ENCODE peak calls at places on chromosomes 7 and 10, in five cellular contexts. L, A, M, C and G are unnamed samples.

GRCh38 chr7:80429186-80429585 is 82.7 kb downstream of the GNAT3 start:
- DNase-seq in A (no peak), M (peak), C (no peak), L (no peak), G (no peak)

GRCh38 chr7:101814996-101815825 is 2.2 kb upstream of the CUX1 start:
- DNase-seq in L (no peak), M (peak), C (no peak), A (no peak), G (peak)

GRCh38 chr7:42843209-42843800 is 68.6 kb downstream of the C7orf25 start:
- DNase-seq in C (no peak), L (peak), A (peak), M (peak), G (peak)

GRCh38 chr7:90210475-90210874 is 1.1 kb upstream of the STEAP2 start:
- DNase-seq in C (no peak), L (no peak), A (no peak), M (no peak), G (no peak)

GRCh38 chr7:121385056-121385799 is 10.9 kb downstream of the FAM3C start:
- DNase-seq in A (no peak), C (no peak), L (no peak), M (no peak), G (no peak)

GRCh38 chr10:124735491-124736286 is 8.5 kb downstream of the FAM53B start:
- DNase-seq in C (no peak), M (no peak), L (no peak), A (no peak), G (no peak)

GRCh38 chr7:143422033-143422432 is 13.4 kb upstream of the EPHA1 start:
- DNase-seq in M (no peak), A (no peak), C (no peak), L (no peak), G (no peak)

GRCh38 chr7:29565982-29566746 is 2.5 kb downstream of the PRR15 start:
- DNase-seq in C (no peak), A (no peak), M (no peak), L (no peak), G (no peak)

GRCh38 chr7:7799138-7799537 is 80.7 kb upstream of the RPA3 start:
- DNase-seq in A (peak), M (peak), L (peak), C (no peak), G (no peak)

GRCh38 chr10:59240581-59241183 is 64.2 kb downstream of the PHYHIPL start:
- DNase-seq in C (peak), L (peak), M (peak), A (peak), G (peak)

GRCh38 chr10:76086571-76087260 is 655.3 kb downstream of the LRMDA start:
- DNase-seq in C (peak), A (peak), M (peak), L (peak), G (peak)

GRCh38 chr10:116082211-116082610 is 190.8 kb downstream of the GFRA1 start:
- DNase-seq in A (no peak), C (no peak), L (no peak), M (peak), G (no peak)

GRCh38 chr10:116080553-116080952 is 192.5 kb downstream of the GFRA1 start:
- DNase-seq in L (no peak), M (peak), C (no peak), A (peak), G (no peak)

GRCh38 chr10:116076616-116077015 is 196.4 kb downstream of the GFRA1 start:
- DNase-seq in M (no peak), A (no peak), C (no peak), L (peak), G (no peak)

GRCh38 chr10:116082762-116083161 is 190.2 kb downstream of the GFRA1 start:
- DNase-seq in M (no peak), L (no peak), A (no peak), C (no peak), G (no peak)

DNA sequence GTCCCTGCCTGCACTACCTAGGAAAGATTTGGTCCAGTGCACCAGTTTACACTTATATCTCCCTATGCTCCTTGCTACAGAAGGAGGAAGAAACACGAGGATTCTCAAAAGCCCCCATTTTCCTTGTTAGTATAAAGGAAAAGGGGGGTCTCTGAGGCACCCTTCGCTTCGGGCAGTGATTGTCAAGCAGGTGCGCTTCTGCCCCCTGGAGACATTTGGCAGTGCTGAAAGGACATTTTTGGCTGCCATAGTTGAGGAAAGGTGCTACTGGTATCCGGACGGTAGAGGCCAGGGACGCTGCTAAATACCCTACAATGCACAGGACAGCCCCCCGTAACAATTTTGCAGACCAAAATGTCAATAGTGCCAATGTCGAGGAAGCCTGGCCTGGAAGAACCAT is 193.7 kb downstream of the GFRA1 start:
- DNase-seq in M (no peak), A (no peak), C (no peak), L (no peak), G (no peak)
- TF ChIP-seq CTCF in M (no peak), A (no peak), C (no peak), L (no peak), G (no peak)

DNA sequence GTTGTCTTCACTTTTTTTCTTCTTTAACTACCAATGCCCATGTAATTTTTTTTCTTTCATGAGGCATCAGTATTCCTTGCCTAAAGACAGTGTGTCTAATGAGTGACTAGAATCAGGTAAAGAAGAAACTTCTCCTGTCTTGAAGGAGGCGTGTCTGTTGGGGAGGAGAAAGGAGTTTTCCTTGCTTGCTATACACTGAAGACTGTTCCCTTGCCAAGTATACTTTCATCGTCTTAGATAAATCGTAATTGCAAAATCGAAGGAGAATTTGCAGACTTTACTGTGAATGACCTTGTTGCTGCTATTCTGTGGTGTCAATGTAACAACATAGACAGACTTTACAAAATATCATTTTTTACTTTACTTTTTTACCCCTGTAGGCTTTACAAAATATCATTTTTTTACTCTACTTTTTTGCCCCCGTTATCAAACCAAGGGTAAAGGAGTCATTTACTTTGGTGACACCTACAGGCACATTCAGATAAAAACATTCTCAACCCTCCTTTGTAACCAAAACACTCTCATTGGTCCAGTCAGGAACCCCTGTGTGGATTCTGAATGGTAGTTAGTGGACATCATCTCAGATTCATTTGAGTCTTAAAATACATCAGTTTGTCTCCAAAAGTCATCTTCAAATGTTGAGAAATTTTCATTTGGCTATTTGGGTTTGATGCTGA is 232.4 kb downstream of the AHR start:
- DNase-seq in A (peak), C (no peak), L (no peak), M (peak), G (peak)
- TF ChIP-seq CTCF in A (peak), C (no peak), L (peak), M (peak), G (no peak)

GRCh38 chr7:48101880-48102448 is 12.9 kb downstream of the UPP1 start:
- DNase-seq in L (no peak), A (no peak), M (no peak), C (no peak), G (no peak)
- TF ChIP-seq CTCF in L (peak), A (peak), M (no peak), C (peak), G (peak)

GRCh38 chr7:106781007-106781406 is 84.1 kb upstream of the PIK3CG start:
- DNase-seq in C (no peak), L (no peak), M (no peak), A (no peak), G (no peak)

GRCh38 chr7:106778656-106779250 is 86.3 kb upstream of the PIK3CG start:
- DNase-seq in L (peak), A (no peak), C (no peak), M (peak), G (no peak)

GRCh38 chr7:106777666-106778299 is 87.3 kb upstream of the PIK3CG start:
- DNase-seq in C (no peak), M (no peak), A (no peak), L (no peak), G (no peak)

GRCh38 chr7:106781828-106782544 is 83.1 kb upstream of the PIK3CG start:
- DNase-seq in M (no peak), A (no peak), L (no peak), C (no peak), G (no peak)

DNA sequence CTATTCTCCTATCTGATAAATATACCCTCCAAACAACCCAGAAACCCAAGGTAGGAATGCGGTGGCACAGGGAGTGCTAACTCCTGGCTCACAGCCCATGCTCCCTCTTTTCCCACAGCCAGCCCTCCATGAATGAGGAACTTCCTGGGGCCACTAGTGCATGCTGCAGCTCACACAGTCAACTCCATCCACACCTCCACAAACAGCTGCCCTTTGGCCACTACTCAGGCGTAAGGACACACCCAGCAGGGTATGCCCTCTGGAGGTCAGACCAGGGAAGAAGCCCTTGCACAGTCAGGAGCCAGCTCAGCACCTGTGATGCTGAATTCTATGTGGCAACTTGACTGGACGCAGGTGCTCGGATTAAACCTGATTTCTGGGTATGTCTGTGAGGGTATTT is 85.2 kb upstream of the PIK3CG start:
- DNase-seq in M (no peak), C (no peak), A (no peak), L (no peak), G (no peak)
- TF ChIP-seq CTCF in M (no peak), C (peak), A (no peak), L (no peak), G (peak)

GRCh38 chr10:133257489-133258065 is 19.1 kb downstream of the ADAM8 start:
- DNase-seq in M (no peak), C (no peak), A (peak), L (peak), G (peak)
- TF ChIP-seq CTCF in M (no peak), C (peak), A (peak), L (peak), G (peak)

GRCh38 chr7:50594136-50594535 is 28.9 kb upstream of the DDC start:
- DNase-seq in C (no peak), M (no peak), A (no peak), L (no peak), G (no peak)

GRCh38 chr7:50592940-50593339 is 27.7 kb upstream of the DDC start:
- DNase-seq in L (no peak), M (no peak), A (no peak), C (no peak), G (no peak)

GRCh38 chr7:50596484-50596883 is 31.3 kb upstream of the DDC start:
- DNase-seq in M (no peak), A (no peak), L (no peak), C (no peak), G (no peak)

GRCh38 chr7:50594734-50595537 is 29.7 kb upstream of the DDC start:
- DNase-seq in L (no peak), A (no peak), M (no peak), C (no peak), G (no peak)

DNA sequence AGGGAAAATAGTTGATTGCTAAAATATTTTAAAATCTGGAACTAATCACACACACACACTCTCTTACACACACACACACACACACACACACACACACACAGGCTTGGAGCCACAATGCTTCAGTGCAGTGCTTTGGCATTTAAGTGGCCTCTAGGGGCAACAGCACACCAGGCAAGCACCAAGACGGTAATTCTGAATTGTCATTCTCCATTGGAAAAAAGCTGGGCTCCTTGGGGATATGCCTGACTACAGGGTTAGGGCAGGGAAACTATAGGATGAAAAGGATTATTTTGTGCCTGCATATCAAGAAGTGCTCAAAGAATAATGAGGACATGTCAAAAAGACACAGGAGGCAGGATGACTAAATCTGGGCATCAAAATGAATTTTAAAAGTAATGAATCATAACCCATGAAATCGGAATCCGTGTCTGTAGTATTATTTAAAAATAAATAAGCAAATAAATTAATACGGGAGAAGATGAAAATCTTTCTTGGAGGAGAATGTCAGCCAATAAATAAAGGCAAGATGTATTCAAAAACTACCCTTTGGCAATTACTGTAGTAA is 30.4 kb upstream of the DDC start:
- DNase-seq in M (peak), L (peak), C (peak), A (peak), G (no peak)
- TF ChIP-seq CTCF in M (peak), L (peak), C (peak), A (peak), G (no peak)

GRCh38 chr10:35027567-35027966 is 62.6 kb downstream of the CUL2 start:
- DNase-seq in A (peak), C (no peak), L (peak), M (peak), G (no peak)
- TF ChIP-seq CTCF in A (peak), C (peak), L (peak), M (peak), G (no peak)

GRCh38 chr7:157979631-157980340 is 607.8 kb downstream of the PTPRN2 start:
- DNase-seq in C (no peak), M (no peak), A (no peak), L (no peak), G (no peak)
- TF ChIP-seq CTCF in C (no peak), M (no peak), A (no peak), L (no peak), G (no peak)